ENCODE peak calls at places on chromosomes 13 and 19, in six cellular contexts. Z is activated naive CD4-positive, alpha-beta T cell treated with anti-CD3 and anti-CD28 coated beads for 36 hours; P is GM04504; F is nucleus accumbens; E is fibroblast of the conjunctiva; X is occipital lobe. Q is an unnamed sample.

GRCh38 chr13:42001580-42001979 is 40.7 kb upstream of the VWA8 start:
- DNase-seq in E (no peak), Z (no peak), X (no peak), P (peak; percentile 48), F (no peak), Q (no peak)

GRCh38 chr13:112990783-112991182 is 21.8 kb downstream of the MCF2L start:
- DNase-seq in F (no peak), Z (no peak), P (no peak), X (no peak), E (no peak), Q (no peak)

GRCh38 chr19:36207605-36208252 is 6.7 kb downstream of the ZNF565 start:
- DNase-seq in X (no peak), P (no peak), F (no peak), E (no peak), Z (no peak), Q (peak; percentile 42)

GRCh38 chr19:57473646-57474045 is 3.7 kb downstream of the ZNF772 start:
- DNase-seq in P (no peak), X (no peak), F (no peak), E (no peak), Z (no peak), Q (no peak)

GRCh38 chr13:66513728-66514127 is 716.4 kb downstream of the PCDH9 start:
- DNase-seq in F (no peak), E (peak; percentile 16), P (no peak), X (no peak), Z (no peak), Q (no peak)

GRCh38 chr19:50718255-50719118 is 1.1 kb downstream of the SHANK1 start:
- DNase-seq in E (no peak), Z (no peak), F (no peak), X (peak; percentile 45), P (no peak), Q (no peak)

GRCh38 chr19:389935-390289 is 19.0 kb downstream of the C2CD4C start:
- DNase-seq in E (no peak), F (no peak), Z (no peak), P (no peak), X (no peak), Q (no peak)

GRCh38 chr13:28532226-28533048 is 37.5 kb upstream of the FLT1 start:
- DNase-seq in F (no peak), X (no peak), P (no peak), E (no peak), Z (no peak), Q (no peak)

GRCh38 chr19:10508707-10509106 is 5.6 kb upstream of the KEAP1 start:
- DNase-seq in P (no peak), E (no peak), Z (peak; percentile 52), X (no peak), F (no peak), Q (no peak)

GRCh38 chr13:79682164-79682563 is 201.2 kb downstream of the NDFIP2 start:
- DNase-seq in P (no peak), Z (no peak), F (no peak), E (no peak), X (no peak), Q (no peak)

GRCh38 chr19:49906879-49907564 is 10.3 kb upstream of the IL4I1 start:
- DNase-seq in F (no peak), P (no peak), Z (no peak), E (no peak), X (no peak), Q (no peak)

GRCh38 chr13:36445278-36445677 is 13.0 kb downstream of the CCNA1 start:
- DNase-seq in P (no peak), X (no peak), E (no peak), Z (no peak), F (no peak), Q (no peak)

GRCh38 chr13:109479991-109480696 is 306.2 kb downstream of the IRS2 start:
- DNase-seq in P (no peak), Z (no peak), X (no peak), F (no peak), E (no peak), Q (no peak)

GRCh38 chr13:97629601-97630272 is 195.8 kb downstream of the RAP2A start:
- DNase-seq in Z (no peak), P (no peak), E (no peak), X (peak; percentile 35), F (peak; percentile 31), Q (no peak)

GRCh38 chr13:27839809-27840467 is 47.7 kb downstream of the GSX1 start:
- DNase-seq in X (no peak), F (no peak), E (no peak), P (no peak), Z (no peak), Q (no peak)

GRCh38 chr19:49091391-49092038 is 6.3 kb downstream of the SNRNP70 start:
- DNase-seq in F (no peak), X (no peak), Z (no peak), P (no peak), E (no peak), Q (no peak)

GRCh38 chr19:18385675-18386542 is at the start of gene GDF15:
- DNase-seq in F (no peak), Z (peak; percentile 56), E (peak; percentile 95), P (peak; percentile 92), X (no peak), Q (peak; percentile 86)

GRCh38 chr19:37654525-37654832 is 786 bp downstream of the ZFP30 start:
- DNase-seq in X (no peak), Z (peak; percentile 42), E (no peak), F (no peak), P (no peak), Q (peak; percentile 51)

GRCh38 chr13:106098778-106099177 is 436.7 kb downstream of the EFNB2 start:
- DNase-seq in E (no peak), X (no peak), P (no peak), F (no peak), Z (no peak), Q (no peak)

GRCh38 chr19:7918615-7919421 is 1.3 kb upstream of the SNAPC2 start:
- DNase-seq in Z (no peak), P (no peak), E (no peak), X (no peak), F (no peak), Q (no peak)

Q was measured in cerebellar cortex.